ENCODE peak calls at places on chromosome 1, in six cellular contexts. N is ELR; M is anterior cingulate cortex; W is NCI-H1436 treated with DMSO at 0.1 percent for 48 hours; H is activated CD4-positive, alpha-beta T cell treated with anti-CD3 and anti-CD28 coated beads for 4 hours; E is GM12864. C is an unnamed sample.

GRCh38 chr1:40267767-40268187 is 9.7 kb downstream of the ZMPSTE24 start:
- DNase-seq in H (no peak), E (no peak), M (no peak), W (no peak), N (peak), C (no peak)

GRCh38 chr1:65036614-65037180 is 70.3 kb upstream of the JAK1 start:
- DNase-seq in H (no peak), W (no peak), N (no peak), M (no peak), E (no peak), C (no peak)

GRCh38 chr1:14140800-14141526 is 441.0 kb downstream of the PRDM2 start:
- DNase-seq in N (no peak), M (peak), E (no peak), W (no peak), H (no peak), C (no peak)

GRCh38 chr1:238764779-238765178 is 621.6 kb upstream of the CHRM3 start:
- DNase-seq in E (no peak), H (no peak), M (no peak), W (no peak), N (no peak), C (no peak)

GRCh38 chr1:26787381-26787705 is 407 bp upstream of the PIGV start:
- DNase-seq in E (peak), M (no peak), H (no peak), N (peak), W (no peak), C (no peak)

GRCh38 chr1:152654110-152654509 is 9.1 kb upstream of the LCE2D start:
- DNase-seq in H (peak), E (peak), M (no peak), N (peak), W (no peak), C (no peak)

GRCh38 chr1:192167941-192168685 is 9.9 kb downstream of the RGS18 start:
- DNase-seq in H (no peak), W (no peak), E (no peak), N (peak), M (no peak), C (no peak)

GRCh38 chr1:153122831-153123421 is 9.6 kb upstream of the SPRR2F start:
- DNase-seq in E (no peak), H (no peak), M (no peak), W (peak), N (no peak), C (no peak)

GRCh38 chr1:235093685-235094592 is 34.7 kb downstream of the TOMM20 start:
- DNase-seq in E (no peak), H (peak), W (no peak), N (peak), M (peak), C (no peak)

GRCh38 chr1:224081604-224082003 is 32.3 kb upstream of the FBXO28 start:
- DNase-seq in H (no peak), N (no peak), E (no peak), W (no peak), M (no peak), C (no peak)

GRCh38 chr1:25442178-25442577 is 11.5 kb downstream of the MACO1 start:
- DNase-seq in M (no peak), E (no peak), N (peak), W (no peak), H (no peak), C (no peak)

GRCh38 chr1:110390692-110391232 is at the start of gene SLC16A4:
- DNase-seq in W (no peak), N (peak), E (no peak), H (no peak), M (no peak), C (no peak)

GRCh38 chr1:53771648-53772047 is 32.7 kb upstream of the GLIS1 start:
- DNase-seq in N (peak), H (no peak), M (no peak), W (no peak), E (no peak), C (no peak)

GRCh38 chr1:22625262-22625925 is 11.0 kb upstream of the C1QA start:
- DNase-seq in W (no peak), H (no peak), M (no peak), N (peak), E (no peak), C (no peak)

GRCh38 chr1:180157576-180158057 is 2.9 kb downstream of the QSOX1 start:
- DNase-seq in W (no peak), E (no peak), N (no peak), M (no peak), H (no peak), C (no peak)

GRCh38 chr1:116502915-116503314 is 67.9 kb downstream of the CD58 start:
- DNase-seq in W (no peak), N (no peak), H (no peak), E (no peak), M (no peak), C (no peak)

GRCh38 chr1:12610305-12610935 is 7.6 kb downstream of the DHRS3 start:
- DNase-seq in E (no peak), W (no peak), N (peak), M (no peak), H (no peak), C (no peak)

GRCh38 chr1:23013657-23014056 is 2.0 kb downstream of the TEX46 start:
- DNase-seq in H (no peak), E (no peak), W (peak), N (no peak), M (peak), C (no peak)

GRCh38 chr1:91129458-91129857 is 107.6 kb upstream of the ZNF644 start:
- DNase-seq in W (no peak), N (no peak), E (no peak), H (no peak), M (no peak), C (no peak)

GRCh38 chr1:24558902-24559791 is 3.3 kb downstream of the NCMAP start:
- DNase-seq in M (peak), E (no peak), W (no peak), H (no peak), N (peak), C (no peak)

GRCh38 chr1:8404450-8405370 is 86.8 kb downstream of the SLC45A1 start:
- DNase-seq in E (no peak), M (no peak), H (no peak), W (no peak), N (no peak), C (no peak)

GRCh38 chr1:107936498-107937481 is 28.2 kb downstream of the VAV3 start:
- DNase-seq in E (no peak), W (no peak), H (peak), M (peak), N (peak), C (peak)

GRCh38 chr1:55746710-55747109 is 531.5 kb upstream of the USP24 start:
- DNase-seq in H (no peak), W (no peak), M (no peak), N (no peak), E (no peak), C (no peak)

GRCh38 chr1:32709075-32709474 is 6.5 kb upstream of the SYNC start:
- DNase-seq in W (no peak), E (no peak), M (no peak), H (no peak), N (no peak), C (no peak)

GRCh38 chr1:35573776-35574654 is 901 bp downstream of the TFAP2E start:
- DNase-seq in N (no peak), H (no peak), M (no peak), W (no peak), E (no peak), C (no peak)

GRCh38 chr1:246591958-246592357 is 25.7 kb downstream of the CNST start:
- DNase-seq in E (no peak), M (no peak), N (no peak), W (no peak), H (no peak), C (no peak)

GRCh38 chr1:1250828-1251284 is 4.3 kb upstream of the C1QTNF12 start:
- DNase-seq in H (peak), N (no peak), W (no peak), E (peak), M (no peak), C (no peak)

GRCh38 chr1:19179597-19180271 is 30.3 kb downstream of the UBR4 start:
- DNase-seq in W (no peak), H (peak), E (no peak), N (peak), M (no peak), C (no peak)

GRCh38 chr1:159897962-159898361 is 2.0 kb downstream of the CFAP45 start:
- DNase-seq in W (no peak), H (no peak), M (no peak), N (no peak), E (no peak), C (no peak)

GRCh38 chr1:3674100-3675094 is 22.1 kb downstream of the TP73 start:
- DNase-seq in W (no peak), N (no peak), E (no peak), M (no peak), H (no peak), C (no peak)

GRCh38 chr1:207990455-207990854 is 79.5 kb upstream of the CD34 start:
- DNase-seq in W (no peak), E (no peak), N (no peak), M (no peak), H (no peak), C (no peak)

GRCh38 chr1:60972841-60973364 is 109.5 kb upstream of the NFIA start:
- DNase-seq in E (no peak), W (no peak), N (peak), M (no peak), H (no peak), C (no peak)

GRCh38 chr1:22420456-22421053 is 31.1 kb upstream of the ZBTB40 start:
- DNase-seq in M (peak), H (peak), W (peak), N (peak), E (no peak), C (peak)

GRCh38 chr1:151972533-151973270 is 21.0 kb downstream of the S100A10 start:
- DNase-seq in M (no peak), W (no peak), N (peak), E (no peak), H (peak), C (peak)

GRCh38 chr1:15296602-15297321 is 49.7 kb downstream of the FHAD1 start:
- DNase-seq in N (peak), W (no peak), H (no peak), M (no peak), E (no peak), C (no peak)

GRCh38 chr1:172287207-172287606 is 133.3 kb upstream of the C1orf105 start:
- DNase-seq in M (no peak), E (no peak), W (no peak), N (peak), H (no peak), C (no peak)

GRCh38 chr1:239493736-239494285 is 107.4 kb downstream of the CHRM3 start:
- DNase-seq in E (no peak), N (peak), M (no peak), H (no peak), W (no peak), C (no peak)

GRCh38 chr1:183205196-183205781 is 19.2 kb downstream of the LAMC2 start:
- DNase-seq in N (peak), W (no peak), M (no peak), H (no peak), E (no peak), C (no peak)

GRCh38 chr1:238658766-238659165 is 727.6 kb upstream of the CHRM3 start:
- DNase-seq in H (no peak), W (no peak), E (no peak), N (peak), M (no peak), C (no peak)